ENCODE peak calls at places on chromosomes 4 and X, in five cellular contexts. K, V, G, R and W are unnamed samples.

GRCh38 chr4:76305033-76305687 is 1.4 kb upstream of the STBD1 start:
- DNase-seq in K (no peak), V (no peak), G (no peak), R (no peak), W (no peak)

GRCh38 chr4:165874799-165875371 is 1.8 kb downstream of the TLL1 start:
- DNase-seq in K (no peak), V (no peak), G (no peak), R (peak; percentile 38), W (peak; percentile 53)

GRCh38 chr4:77582716-77583115 is 22.9 kb upstream of the CXCL13 start:
- DNase-seq in K (no peak), V (no peak), G (no peak), R (no peak), W (no peak)

GRCh38 chr4:76251448-76252270 is at the start of gene FAM47E:
- DNase-seq in K (peak; percentile 88), V (peak; percentile 89), G (peak; percentile 6), R (peak; percentile 87), W (peak; percentile 85)

GRCh38 chr4:163810757-163811156 is 316.3 kb downstream of the TMA16 start:
- DNase-seq in K (no peak), V (no peak), G (no peak), R (no peak), W (peak; percentile 1)

GRCh38 chr4:130067419-130067818 is 971.5 kb downstream of the C4orf33 start:
- DNase-seq in K (no peak), V (no peak), G (no peak), R (no peak), W (peak; percentile 19)

GRCh38 chrX:136130931-136131843 is 16.1 kb upstream of the FHL1 start:
- DNase-seq in K (no peak), V (no peak), G (peak; percentile 82), R (no peak), W (no peak)

GRCh38 chr4:145898926-145899531 is 39.6 kb downstream of the ZNF827 start:
- DNase-seq in K (no peak), V (no peak), G (no peak), R (no peak), W (no peak)

GRCh38 chr4:35102111-35102510 is 1142.2 kb downstream of the ARAP2 start:
- DNase-seq in K (no peak), V (no peak), G (no peak), R (no peak), W (no peak)

GRCh38 chrX:38220024-38220935 is at the start of gene SRPX:
- DNase-seq in K (peak; percentile 29), V (peak; percentile 60), G (peak; percentile 52), R (peak; percentile 65), W (peak; percentile 27)

GRCh38 chr4:85478576-85478975 is 3.6 kb downstream of the ARHGAP24 start:
- DNase-seq in K (no peak), V (no peak), G (no peak), R (no peak), W (no peak)

GRCh38 chr4:120568736-120569135 is 353.8 kb downstream of the PRDM5 start:
- DNase-seq in K (no peak), V (no peak), G (no peak), R (no peak), W (no peak)

GRCh38 chrX:30713061-30713525 is 59.9 kb downstream of the GK start:
- DNase-seq in K (peak; percentile 46), V (peak; percentile 58), G (peak; percentile 65), R (peak; percentile 75), W (peak; percentile 42)

GRCh38 chrX:154530286-154530685 is 14.3 kb upstream of the FAM3A start:
- DNase-seq in K (no peak), V (no peak), G (no peak), R (no peak), W (no peak)

GRCh38 chrX:154534526-154535322 is 11.9 kb downstream of the G6PD start:
- DNase-seq in K (peak; percentile 93), V (peak; percentile 93), G (peak; percentile 79), R (peak; percentile 87), W (peak; percentile 74)

GRCh38 chrX:154535892-154536291 is 10.8 kb downstream of the G6PD start:
- DNase-seq in K (no peak), V (no peak), G (no peak), R (no peak), W (no peak)

GRCh38 chrX:154531626-154532025 is 15.0 kb downstream of the G6PD start:
- DNase-seq in K (no peak), V (peak; percentile 81), G (peak; percentile 56), R (peak; percentile 72), W (no peak)

DNA sequence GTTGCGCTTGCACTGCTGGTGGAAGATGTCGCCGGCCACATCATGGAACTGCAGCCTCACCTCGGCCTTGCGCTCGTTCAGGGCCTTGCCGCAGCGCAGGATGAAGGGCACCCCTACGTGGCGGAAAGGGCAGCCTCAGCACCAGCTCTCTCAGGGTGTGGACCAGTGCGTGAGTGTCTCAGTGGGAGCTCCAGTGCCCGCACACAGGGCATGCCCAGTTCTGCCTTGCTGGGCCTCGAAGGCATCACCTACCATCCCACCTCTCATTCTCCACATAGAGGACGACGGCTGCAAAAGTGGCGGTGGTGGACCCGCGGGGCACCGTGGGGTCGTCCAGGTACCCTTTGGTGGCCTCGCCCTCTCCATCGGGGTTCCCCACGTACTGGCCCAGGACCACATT is 14.0 kb downstream of the G6PD start:
- DNase-seq in K (no peak), V (no peak), G (no peak), R (no peak), W (no peak)
- H3K4me1 ChIP-seq in K (peaks cover 8% of the 10 kb centered on the region), V (no peaks in the 10 kb centered on the region), G (peaks cover 6% of the 10 kb centered on the region), R (no peaks in the 10 kb centered on the region), W (no peaks in the 10 kb centered on the region)

GRCh38 chrX:119072771-119073170 is at the start of gene CT47C1:
- DNase-seq in K (no peak), V (no peak), G (no peak), R (no peak), W (no peak)

GRCh38 chrX:119069762-119070161 is 3.0 kb upstream of the CT47C1 start:
- DNase-seq in K (no peak), V (no peak), G (no peak), R (no peak), W (no peak)

GRCh38 chrX:119069128-119069527 is 3.7 kb upstream of the CT47C1 start:
- DNase-seq in K (no peak), V (no peak), G (no peak), R (no peak), W (no peak)

GRCh38 chrX:119073200-119073905 is 560 bp downstream of the CT47C1 start:
- DNase-seq in K (no peak), V (no peak), G (no peak), R (no peak), W (no peak)

GRCh38 chrX:119071381-119071780 is 1.4 kb upstream of the CT47C1 start:
- DNase-seq in K (no peak), V (no peak), G (no peak), R (no peak), W (no peak)
- H3K4me1 ChIP-seq in K (no peaks in the 10 kb centered on the region), V (no peaks in the 10 kb centered on the region), G (no peaks in the 10 kb centered on the region), R (no peaks in the 10 kb centered on the region), W (no peaks in the 10 kb centered on the region)

DNA sequence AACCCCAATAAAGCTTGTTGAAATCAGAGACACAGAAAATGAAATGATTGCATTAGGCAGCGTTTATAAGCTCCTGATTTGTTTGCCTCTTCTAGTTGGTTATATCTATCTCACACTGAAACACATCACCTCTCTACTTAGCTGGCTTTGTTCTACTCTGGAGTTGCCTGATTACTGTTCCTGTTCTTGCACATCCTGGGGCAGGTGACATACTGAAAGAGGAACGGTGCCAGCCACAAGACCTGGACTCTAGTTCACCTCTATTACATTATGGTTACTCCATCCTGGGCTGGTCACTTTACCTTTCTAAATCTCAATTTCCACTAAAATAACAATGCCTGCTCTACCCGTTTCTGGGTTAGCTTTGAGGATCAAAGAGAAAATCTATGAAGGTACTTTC is 47.9 kb downstream of the TRIM2 start:
- DNase-seq in K (no peak), V (no peak), G (no peak), R (no peak), W (no peak)
- H3K4me1 ChIP-seq in K (peaks cover 29% of the 10 kb centered on the region), V (no peaks in the 10 kb centered on the region), G (peaks cover 4% of the 10 kb centered on the region), R (peaks cover 16% of the 10 kb centered on the region), W (no peaks in the 10 kb centered on the region)

DNA sequence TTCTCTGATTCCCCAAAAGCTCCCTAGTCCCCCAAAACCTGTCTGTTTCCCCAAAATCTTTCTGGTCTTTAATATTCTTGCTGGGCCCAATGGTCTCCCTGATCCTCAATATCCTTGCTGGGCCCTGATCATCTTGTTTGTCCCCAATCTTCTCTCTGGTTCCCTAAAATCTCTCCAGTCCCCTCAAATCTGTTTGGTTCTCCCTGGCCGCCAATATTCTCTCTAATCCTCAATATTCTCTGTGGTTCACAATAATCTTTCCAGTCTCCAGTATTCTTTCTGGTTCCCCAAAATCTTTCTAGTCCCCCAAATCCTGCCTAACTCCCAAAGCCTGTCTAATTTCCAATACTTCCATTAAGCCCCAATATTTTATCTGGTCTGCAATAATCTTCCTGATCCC is 18.5 kb downstream of the P2RY8 start:
- DNase-seq in K (no peak), V (no peak), G (no peak), R (no peak), W (no peak)
- H3K4me1 ChIP-seq in K (no peaks in the 10 kb centered on the region), V (no peaks in the 10 kb centered on the region), G (no peaks in the 10 kb centered on the region), R (no peaks in the 10 kb centered on the region), W (no peaks in the 10 kb centered on the region)